ENCODE peak calls at places on chromosomes 11 and 22, in six cellular contexts. E, R, B, D, F and W are unnamed samples.
A peak's percentile ranks its signal among the peaks of the same experiment; 100 is the strongest.

GRCh38 chr11:83349371-83349770 is 63.2 kb upstream of the CCDC90B start:
- DNase-seq in F (no peak), R (no peak), E (no peak), D (no peak), B (no peak), W (no peak)

GRCh38 chr11:65414776-65415498 is 7.7 kb upstream of the NEAT1 start:
- DNase-seq in B (no peak), D (no peak), R (no peak), E (no peak), F (no peak), W (no peak)

GRCh38 chr11:119741369-119742262 is 12.6 kb upstream of the NECTIN1 start:
- DNase-seq in E (peak; percentile 95), R (peak; percentile 83), B (no peak), D (no peak), F (no peak), W (peak; percentile 21)

GRCh38 chr11:65646921-65647701 is 9.2 kb downstream of the SIPA1 start:
- DNase-seq in B (no peak), D (no peak), R (peak; percentile 35), F (peak; percentile 94), E (peak; percentile 89), W (no peak)

GRCh38 chr11:18650859-18651557 is 16.9 kb upstream of the SPTY2D1 start:
- DNase-seq in E (peak; percentile 66), B (peak; percentile 20), R (peak; percentile 60), D (peak; percentile 76), F (peak; percentile 16), W (peak; percentile 49)

GRCh38 chr11:36265793-36266628 is 23.2 kb downstream of the COMMD9 start:
- DNase-seq in E (peak; percentile 88), R (peak; percentile 78), D (no peak), B (no peak), F (peak; percentile 81), W (peak; percentile 16)

GRCh38 chr11:17867346-17867745 is 132.8 kb downstream of the KCNC1 start:
- DNase-seq in F (no peak), B (no peak), R (no peak), E (no peak), D (no peak), W (no peak)

GRCh38 chr11:3877252-3878035 is 22.0 kb downstream of the STIM1 start:
- DNase-seq in B (no peak), F (no peak), R (no peak), E (no peak), D (no peak), W (peak; percentile 68)

GRCh38 chr11:135062994-135063393 is 651.0 kb upstream of the B3GAT1 start:
- DNase-seq in R (no peak), F (no peak), E (no peak), D (no peak), B (no peak), W (no peak)

GRCh38 chr11:113603277-113604059 is 102.6 kb downstream of the TMPRSS5 start:
- DNase-seq in D (no peak), B (no peak), E (no peak), R (no peak), F (no peak), W (no peak)

GRCh38 chr22:21966643-21967516 is 14.2 kb upstream of the PPM1F start:
- DNase-seq in B (no peak), F (no peak), R (no peak), E (no peak), D (no peak), W (no peak)

GRCh38 chr11:15770798-15771414 is 585.4 kb downstream of the SOX6 start:
- DNase-seq in F (no peak), D (no peak), B (no peak), R (peak; percentile 44), E (peak; percentile 84), W (peak; percentile 25)

GRCh38 chr11:47189100-47189834 is 3.0 kb upstream of the PACSIN3 start:
- DNase-seq in B (no peak), D (no peak), F (no peak), R (no peak), E (no peak), W (peak; percentile 99)

GRCh38 chr11:792873-793272 is 3.0 kb upstream of the CEND1 start:
- DNase-seq in D (no peak), F (no peak), E (no peak), B (no peak), R (no peak), W (no peak)

GRCh38 chr22:20966883-20967696 is at the start of gene AIFM3:
- DNase-seq in E (no peak), B (no peak), R (no peak), F (peak; percentile 46), D (no peak), W (no peak)

GRCh38 chr11:33635161-33635560 is 65.5 kb downstream of the C11orf91 start:
- DNase-seq in R (no peak), E (no peak), D (peak; percentile 4), B (no peak), F (no peak), W (no peak)

DNA sequence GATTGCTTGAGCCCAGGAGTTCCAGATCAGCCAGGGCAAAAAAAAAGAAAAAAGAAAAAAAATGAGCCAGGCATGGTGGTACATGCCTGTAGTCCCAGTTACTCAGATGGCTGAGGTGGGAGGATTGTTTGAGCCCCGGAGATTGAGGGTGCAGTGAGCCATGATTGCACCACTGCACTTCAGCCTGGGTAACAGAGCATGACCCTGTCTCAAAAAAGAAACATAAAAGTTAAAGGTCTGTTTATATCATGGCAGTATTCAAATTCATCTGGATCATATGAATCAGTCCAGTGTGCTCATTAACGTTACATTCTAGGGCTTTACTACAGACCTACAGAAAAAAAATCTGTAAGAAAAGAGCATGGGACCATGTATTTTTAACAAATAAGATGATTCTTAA is 13.9 kb downstream of the HSD17B12 start:
- DNase-seq in F (no peak), D (no peak), R (no peak), B (no peak), E (no peak), W (no peak)
- TF ChIP-seq GABPA in F (no peak), D (no peak), R (no peak), B (no peak), E (no peak), W (no peak)

GRCh38 chr11:31233425-31233824 is 136.1 kb downstream of the DCDC1 start:
- DNase-seq in E (no peak), D (no peak), B (no peak), F (no peak), R (no peak), W (peak; percentile 2)
- TF ChIP-seq GABPA in E (no peak), D (no peak), B (no peak), F (no peak), R (no peak), W (no peak)

DNA sequence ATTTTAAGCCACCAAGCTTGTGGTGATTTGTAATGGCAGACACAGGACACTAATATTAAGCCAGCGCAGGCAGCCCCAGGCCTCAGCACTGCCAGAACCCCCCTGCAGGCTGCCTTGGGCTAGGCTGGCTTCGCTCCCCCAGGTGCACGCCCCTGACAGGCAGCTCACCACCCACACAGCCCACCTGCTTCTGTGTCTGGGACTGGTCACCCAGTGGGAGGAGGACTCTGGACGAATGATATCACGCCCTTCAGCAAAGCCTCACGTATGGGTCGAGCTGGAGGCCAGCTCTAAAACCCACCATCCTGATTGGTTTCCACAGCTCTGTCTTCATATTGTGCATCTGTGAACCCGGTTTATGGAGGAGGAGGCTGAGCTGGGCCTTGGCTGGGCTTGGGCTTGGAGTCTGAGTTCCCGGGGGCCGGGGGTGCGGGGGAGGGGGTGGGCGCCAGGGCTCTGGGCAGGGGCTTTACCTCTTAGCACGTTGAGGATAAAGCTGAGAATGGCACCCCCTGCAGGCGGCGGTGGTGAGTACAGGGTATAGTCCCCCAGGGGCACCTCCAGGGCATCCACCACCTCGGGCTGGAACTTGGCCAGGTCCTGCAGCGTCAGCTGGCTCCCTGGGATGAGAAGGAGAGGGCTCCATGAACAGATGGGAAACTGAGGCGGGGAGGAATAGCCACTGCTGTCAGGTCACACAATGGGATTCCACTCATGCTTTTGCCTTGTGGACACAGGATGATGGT is 13.8 kb downstream of the GGT5 start:
- DNase-seq in E (peak; percentile 98), F (peak; percentile 53), B (no peak), R (peak; percentile 65), D (no peak), W (no peak)
- TF ChIP-seq GABPA in E (no peak), F (no peak), B (no peak), R (no peak), D (no peak), W (no peak)

GRCh38 chr11:68036717-68037239 is 2.0 kb upstream of the TCIRG1 start:
- DNase-seq in D (peak; percentile 54), E (no peak), R (no peak), B (no peak), F (no peak), W (no peak)
- TF ChIP-seq GABPA in D (no peak), E (no peak), R (no peak), B (no peak), F (no peak), W (no peak)